ENCODE peak calls at places on chromosomes 1 and 21, in seven cellular contexts. X, Y, G, H, N, B and Z are unnamed samples.

GRCh38 chr1:174040387-174040786 is 18.2 kb upstream of the RC3H1 start:
- DNase-seq in X (peak), Y (no peak), G (no peak), H (no peak), N (peak), B (no peak), Z (no peak)

GRCh38 chr1:159089184-159089791 is 12.7 kb upstream of the AIM2 start:
- DNase-seq in X (no peak), Y (no peak), G (no peak), H (no peak), N (peak), B (no peak), Z (no peak)

GRCh38 chr1:4267381-4268261 is 367.5 kb upstream of the C1orf174 start:
- DNase-seq in X (no peak), Y (no peak), G (no peak), H (peak), N (no peak), B (no peak), Z (no peak)

GRCh38 chr1:160284220-160284781 is 632 bp downstream of the PEX19 start:
- DNase-seq in X (no peak), Y (peak), G (no peak), H (no peak), N (peak), B (no peak), Z (peak)

GRCh38 chr1:92705456-92705855 is 79.5 kb downstream of the EVI5 start:
- DNase-seq in X (no peak), Y (no peak), G (no peak), H (no peak), N (no peak), B (no peak), Z (no peak)

GRCh38 chr1:152924191-152924590 is 15.8 kb downstream of the IVL start:
- DNase-seq in X (peak), Y (no peak), G (no peak), H (no peak), N (no peak), B (no peak), Z (no peak)

GRCh38 chr1:188700116-188700515 is 1777.5 kb downstream of the BRINP3 start:
- DNase-seq in X (no peak), Y (no peak), G (no peak), H (no peak), N (no peak), B (no peak), Z (no peak)

GRCh38 chr1:54864460-54865208 is 22.4 kb downstream of the DHCR24 start:
- DNase-seq in X (no peak), Y (no peak), G (no peak), H (no peak), N (no peak), B (peak), Z (no peak)

GRCh38 chr1:64960731-64961130 is 5.6 kb downstream of the JAK1 start:
- DNase-seq in X (no peak), Y (no peak), G (no peak), H (no peak), N (no peak), B (no peak), Z (no peak)

GRCh38 chr1:172790245-172790644 is 131.3 kb downstream of the FASLG start:
- DNase-seq in X (no peak), Y (no peak), G (no peak), H (no peak), N (no peak), B (no peak), Z (no peak)

GRCh38 chr21:45534591-45535331 is 7.5 kb downstream of the SLC19A1 start:
- DNase-seq in X (peak), Y (peak), G (no peak), H (peak), N (no peak), B (peak), Z (peak)

GRCh38 chr1:230228234-230228897 is 161.3 kb downstream of the GALNT2 start:
- DNase-seq in X (no peak), Y (no peak), G (no peak), H (no peak), N (no peak), B (no peak), Z (no peak)

GRCh38 chr1:69567847-69568434 is at the start of gene LRRC7:
- DNase-seq in X (peak), Y (no peak), G (no peak), H (peak), N (no peak), B (no peak), Z (no peak)

GRCh38 chr1:1989102-1989542 is 14.5 kb downstream of the CFAP74 start:
- DNase-seq in X (peak), Y (no peak), G (no peak), H (peak), N (no peak), B (peak), Z (no peak)

GRCh38 chr1:67088440-67088839 is 34.5 kb upstream of the SLC35D1 start:
- DNase-seq in X (no peak), Y (no peak), G (no peak), H (no peak), N (no peak), B (no peak), Z (no peak)

GRCh38 chr21:33121715-33122475 is 52.0 kb downstream of the OLIG1 start:
- DNase-seq in X (peak), Y (no peak), G (no peak), H (no peak), N (peak), B (no peak), Z (no peak)

GRCh38 chr1:168893359-168893791 is 164.4 kb upstream of the DPT start:
- DNase-seq in X (no peak), Y (peak), G (no peak), H (peak), N (no peak), B (peak), Z (no peak)

GRCh38 chr1:36083635-36084501 is at the start of gene TEKT2:
- DNase-seq in X (peak), Y (no peak), G (no peak), H (peak), N (peak), B (peak), Z (peak)